ENCODE peak calls at places on chromosomes 6 and 20, in eight cellular contexts. M is OCI-LY7, S is uterus, P is thyroid gland, H is AG09309, Z is Caco-2, N is left ventricle myocardium inferior, U is GM12864. I is an unnamed sample.

GRCh38 chr6:151060096-151060741 is 179.5 kb upstream of the AKAP12 start:
- DNase-seq in M (no peak), S (no peak), P (no peak), H (peak; percentile 74), Z (no peak), N (no peak), U (no peak), I (peak; percentile 78)

GRCh38 chr20:59668926-59669325 is 64.6 kb downstream of the PHACTR3 start:
- DNase-seq in M (no peak), S (no peak), P (no peak), H (no peak), Z (no peak), N (no peak), U (no peak), I (no peak)

GRCh38 chr20:11108102-11108842 is 434.5 kb upstream of the JAG1 start:
- DNase-seq in M (no peak), S (no peak), P (no peak), H (no peak), Z (no peak), N (peak; percentile 26), U (no peak), I (peak; percentile 31)

GRCh38 chr6:111552241-111552744 is 53.4 kb downstream of the TRAF3IP2 start:
- DNase-seq in M (no peak), S (peak; percentile 82), P (peak; percentile 90), H (peak; percentile 92), Z (peak; percentile 53), N (peak; percentile 61), U (no peak), I (peak; percentile 99)

GRCh38 chr6:53330137-53330536 is 18.6 kb downstream of the ELOVL5 start:
- DNase-seq in M (no peak), S (no peak), P (no peak), H (no peak), Z (no peak), N (no peak), U (no peak), I (no peak)

GRCh38 chr6:38782616-38783015 is 67.5 kb downstream of the DNAH8 start:
- DNase-seq in M (no peak), S (no peak), P (no peak), H (no peak), Z (no peak), N (no peak), U (no peak), I (no peak)

GRCh38 chr6:164252952-164253351 is 838.4 kb downstream of the QKI start:
- DNase-seq in M (no peak), S (no peak), P (no peak), H (no peak), Z (no peak), N (no peak), U (no peak), I (no peak)

GRCh38 chr20:16587066-16587465 is 13.8 kb upstream of the KIF16B start:
- DNase-seq in M (no peak), S (no peak), P (no peak), H (no peak), Z (no peak), N (no peak), U (no peak), I (no peak)

GRCh38 chr20:33255005-33255404 is 19.2 kb downstream of the BPIFA1 start:
- DNase-seq in M (no peak), S (no peak), P (no peak), H (no peak), Z (no peak), N (no peak), U (no peak), I (no peak)

GRCh38 chr6:119720160-119720559 is 370.6 kb upstream of the MAN1A1 start:
- DNase-seq in M (peak; percentile 41), S (no peak), P (no peak), H (no peak), Z (no peak), N (no peak), U (no peak), I (no peak)

GRCh38 chr6:79762370-79762769 is 131.2 kb downstream of the SH3BGRL2 start:
- DNase-seq in M (no peak), S (no peak), P (no peak), H (no peak), Z (no peak), N (no peak), U (no peak), I (peak; percentile 8)

GRCh38 chr6:155315516-155315871 is 1.2 kb upstream of the TFB1M start:
- DNase-seq in M (peak; percentile 17), S (no peak), P (no peak), H (no peak), Z (no peak), N (no peak), U (no peak), I (no peak)

GRCh38 chr6:44060622-44061374 is 66.5 kb downstream of the MRPL14 start:
- DNase-seq in M (no peak), S (no peak), P (no peak), H (no peak), Z (no peak), N (no peak), U (no peak), I (no peak)

GRCh38 chr20:3866464-3866863 is 19.8 kb downstream of the MAVS start:
- DNase-seq in M (no peak), S (no peak), P (no peak), H (no peak), Z (no peak), N (no peak), U (no peak), I (no peak)

GRCh38 chr6:53263915-53264314 is 84.8 kb downstream of the ELOVL5 start:
- DNase-seq in M (no peak), S (no peak), P (peak; percentile 26), H (peak; percentile 16), Z (no peak), N (no peak), U (no peak), I (no peak)

GRCh38 chr6:108168501-108168979 is 2.7 kb downstream of the NR2E1 start:
- DNase-seq in M (no peak), S (no peak), P (peak; percentile 45), H (no peak), Z (no peak), N (no peak), U (no peak), I (no peak)

GRCh38 chr6:108167449-108167903 is 1.7 kb downstream of the NR2E1 start:
- DNase-seq in M (no peak), S (no peak), P (no peak), H (no peak), Z (no peak), N (no peak), U (no peak), I (no peak)

GRCh38 chr6:108168980-108169800 is 3.4 kb downstream of the NR2E1 start:
- DNase-seq in M (no peak), S (no peak), P (no peak), H (no peak), Z (no peak), N (no peak), U (no peak), I (no peak)

GRCh38 chr6:108166664-108167448 is 1.0 kb downstream of the NR2E1 start:
- DNase-seq in M (no peak), S (no peak), P (no peak), H (no peak), Z (no peak), N (no peak), U (no peak), I (peak; percentile 60)

DNA sequence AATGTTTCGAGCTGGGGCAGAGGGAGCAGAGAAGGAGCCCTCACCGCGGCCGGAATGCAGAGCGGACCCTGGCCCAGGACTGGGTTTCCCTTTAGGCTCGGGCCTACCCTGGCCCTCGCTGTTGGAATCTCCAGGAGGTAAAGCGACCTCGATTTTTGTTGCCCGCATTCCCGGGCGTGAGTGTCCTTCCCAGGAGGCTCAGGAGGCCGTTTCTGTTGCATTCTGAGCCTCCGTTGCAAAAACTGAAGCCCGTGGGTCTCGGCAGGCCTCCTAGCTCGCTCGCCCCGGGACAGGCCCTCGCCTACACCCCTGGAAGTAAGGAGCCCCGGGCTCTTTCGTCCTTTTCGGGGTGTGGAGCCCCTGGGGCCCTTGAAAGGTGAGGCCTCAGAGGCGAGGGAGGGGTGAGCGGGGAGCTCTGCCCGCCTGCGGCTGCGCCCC is 2.2 kb downstream of the NR2E1 start:
- DNase-seq in M (no peak), S (no peak), P (no peak), H (no peak), Z (no peak), N (no peak), U (no peak), I (no peak)
- H3K4me3 ChIP-seq in M (no peak overlapping the region), S (no peak overlapping the region), P (no peak overlapping the region), H (no peak overlapping the region), Z (no peak overlapping the region), N (peak overlapping the region; percentile 52), U (no peak overlapping the region), I (peak overlapping the region; percentile 43)

GRCh38 chr20:45235995-45236394 is 14.8 kb downstream of the SEMG2 start:
- DNase-seq in M (no peak), S (no peak), P (no peak), H (no peak), Z (peak; percentile 46), N (no peak), U (no peak), I (no peak)
- TF ChIP-seq CTCF in M (peak; percentile 71), S (no peak), P (peak; percentile 18), H (peak; percentile 37), Z (peak; percentile 65), N (no peak), U (peak; percentile 76), I (peak; percentile 45)

DNA sequence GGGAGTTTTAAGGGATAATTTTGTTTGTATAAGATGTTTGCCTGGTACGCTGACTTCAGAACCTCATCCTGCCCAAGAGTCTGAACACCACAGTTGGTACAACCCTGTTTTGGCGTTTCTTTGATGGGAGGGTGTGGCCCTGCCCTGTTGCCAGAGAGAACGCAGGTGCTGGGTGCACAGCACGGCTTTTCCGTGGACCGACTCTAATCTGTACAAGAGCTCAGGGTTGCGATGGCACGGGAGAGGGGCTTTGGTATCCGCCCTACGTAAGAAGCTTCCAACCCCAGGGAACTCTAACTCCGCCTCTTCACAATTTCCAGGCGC is 1.3 kb downstream of the CYP24A1 start:
- DNase-seq in M (no peak), S (no peak), P (no peak), H (no peak), Z (no peak), N (no peak), U (no peak), I (peak; percentile 90)
- H3K4me3 ChIP-seq in M (no peak overlapping the region), S (no peak overlapping the region), P (no peak overlapping the region), H (no peak overlapping the region), Z (no peak overlapping the region), N (no peak overlapping the region), U (no peak overlapping the region), I (peak overlapping the region; percentile 82)

GRCh38 chr6:114301596-114302219 is 41.1 kb downstream of the HS3ST5 start:
- DNase-seq in M (no peak), S (no peak), P (no peak), H (no peak), Z (no peak), N (no peak), U (no peak), I (no peak)

GRCh38 chr6:114310053-114310452 is 32.8 kb downstream of the HS3ST5 start:
- DNase-seq in M (no peak), S (no peak), P (no peak), H (no peak), Z (no peak), N (no peak), U (no peak), I (no peak)

DNA sequence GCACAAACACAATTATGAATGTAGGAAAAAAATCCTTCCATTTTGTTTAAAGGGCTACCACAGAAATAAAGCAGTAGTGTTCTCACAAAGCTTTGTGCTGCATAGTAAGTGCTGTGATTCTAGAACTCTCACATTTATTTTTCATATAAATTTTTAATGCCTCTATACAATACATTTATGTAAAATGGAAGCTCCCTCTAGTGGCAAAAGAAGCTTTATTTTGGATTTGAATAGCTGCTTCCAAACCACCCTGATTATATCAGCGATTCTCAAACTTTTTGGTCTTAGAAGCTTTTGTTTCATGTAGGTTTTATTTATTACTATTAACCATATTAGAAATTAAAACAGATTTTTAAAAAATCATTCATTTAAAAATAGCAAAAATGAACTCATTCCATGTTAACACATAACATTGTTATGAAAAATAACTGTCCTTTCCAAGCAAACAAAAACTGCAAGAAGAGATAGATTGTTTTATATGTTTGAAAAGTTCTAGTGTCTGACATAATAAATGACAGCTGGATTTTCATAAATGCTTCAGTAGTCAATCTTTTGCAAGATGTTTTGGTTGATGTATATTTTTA is 38.4 kb downstream of the HS3ST5 start:
- DNase-seq in M (peak; percentile 15), S (no peak), P (no peak), H (peak; percentile 1), Z (no peak), N (no peak), U (no peak), I (no peak)
- TF ChIP-seq CTCF in M (peak; percentile 81), S (no peak), P (peak; percentile 46), H (peak; percentile 44), Z (peak; percentile 44), N (peak; percentile 49), U (peak; percentile 38), I (peak; percentile 50)